ENCODE peak calls at places on chromosomes 12 and 14, in four cellular contexts. H is epithelial cell of esophagus, A is A549, V is NB4. L is an unnamed sample.

GRCh38 chr14:62819931-62820330 is 225.3 kb downstream of the KCNH5 start:
- DNase-seq in V (peak; percentile 1), A (no peak), H (no peak), L (no peak)

GRCh38 chr14:76320975-76321374 is 55.0 kb upstream of the ESRRB start:
- DNase-seq in H (no peak), A (no peak), V (no peak), L (no peak)

GRCh38 chr12:116497051-116497529 is 62.1 kb upstream of the MAP1LC3B2 start:
- DNase-seq in V (no peak), H (peak; percentile 75), A (no peak), L (no peak)

GRCh38 chr14:105890474-105891220 is 364.3 kb downstream of the TMEM121 start:
- DNase-seq in A (no peak), H (no peak), V (no peak), L (no peak)

GRCh38 chr14:104151028-104151385 is 12.6 kb downstream of the KIF26A start:
- DNase-seq in H (no peak), A (no peak), V (no peak), L (no peak)

GRCh38 chr14:102233081-102233480 is 71.9 kb downstream of the MOK start:
- DNase-seq in A (no peak), V (no peak), H (no peak), L (no peak)

GRCh38 chr14:20327005-20327869 is 5.8 kb downstream of the CCNB1IP1 start:
- DNase-seq in A (peak; percentile 74), V (peak; percentile 76), H (peak; percentile 71), L (peak; percentile 81)

GRCh38 chr12:84134797-84135366 is 777.7 kb downstream of the SLC6A15 start:
- DNase-seq in H (peak; percentile 56), A (no peak), V (no peak), L (no peak)

GRCh38 chr12:45726594-45727300 is 2.8 kb upstream of the ARID2 start:
- DNase-seq in V (peak; percentile 58), A (peak; percentile 31), H (peak; percentile 48), L (peak; percentile 58)

GRCh38 chr12:26124491-26125450 is at the start of gene BHLHE41:
- DNase-seq in A (no peak), V (peak; percentile 79), H (peak; percentile 20), L (peak; percentile 14)

GRCh38 chr14:41167040-41167439 is 439.6 kb upstream of the LRFN5 start:
- DNase-seq in H (no peak), A (no peak), V (no peak), L (no peak)

GRCh38 chr12:123278150-123278627 is 6.5 kb upstream of the CDK2AP1 start:
- DNase-seq in V (peak; percentile 41), H (no peak), A (no peak), L (no peak)

GRCh38 chr12:65728913-65729793 is 95.1 kb upstream of the HMGA2 start:
- DNase-seq in V (no peak), A (no peak), H (peak; percentile 58), L (peak; percentile 41)
- H3K4me3 ChIP-seq in V (no peak overlapping the region), A (no peak overlapping the region), H (peak overlapping the region; percentile 54), L (peak overlapping the region; percentile 23)

DNA sequence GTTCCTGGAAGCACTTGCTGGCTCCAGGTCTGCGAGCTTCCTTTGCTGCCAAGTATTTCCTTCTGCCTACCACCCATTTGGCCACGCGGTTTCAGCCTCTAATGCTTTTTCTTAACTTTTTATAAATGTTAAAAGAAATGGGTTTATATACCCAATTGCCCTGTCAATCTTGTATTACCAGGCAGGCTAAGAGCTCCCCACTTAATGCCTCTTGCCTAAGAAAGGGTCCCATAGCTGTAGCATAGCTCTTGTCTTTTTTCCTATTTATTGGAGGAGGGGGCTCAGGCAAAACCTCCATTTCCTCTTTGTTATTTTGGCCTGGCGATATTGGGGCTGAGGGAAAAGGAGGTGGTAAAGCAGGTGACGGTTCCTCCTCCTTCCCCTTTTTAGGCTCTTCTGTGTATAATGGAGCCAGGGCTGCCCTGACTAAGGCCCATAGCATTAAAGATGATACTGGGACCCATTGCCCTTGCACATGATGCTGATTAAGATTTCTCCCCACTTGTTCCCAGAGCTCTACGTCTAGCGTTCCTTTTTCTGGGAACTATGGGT is 21.6 kb upstream of the BLTP3B start:
- DNase-seq in H (no peak), V (peak; percentile 42), A (no peak), L (no peak)
- H3K4me3 ChIP-seq in H (no peak overlapping the region), V (peak overlapping the region; percentile 30), A (peak overlapping the region; percentile 44), L (peak overlapping the region; percentile 15)

DNA sequence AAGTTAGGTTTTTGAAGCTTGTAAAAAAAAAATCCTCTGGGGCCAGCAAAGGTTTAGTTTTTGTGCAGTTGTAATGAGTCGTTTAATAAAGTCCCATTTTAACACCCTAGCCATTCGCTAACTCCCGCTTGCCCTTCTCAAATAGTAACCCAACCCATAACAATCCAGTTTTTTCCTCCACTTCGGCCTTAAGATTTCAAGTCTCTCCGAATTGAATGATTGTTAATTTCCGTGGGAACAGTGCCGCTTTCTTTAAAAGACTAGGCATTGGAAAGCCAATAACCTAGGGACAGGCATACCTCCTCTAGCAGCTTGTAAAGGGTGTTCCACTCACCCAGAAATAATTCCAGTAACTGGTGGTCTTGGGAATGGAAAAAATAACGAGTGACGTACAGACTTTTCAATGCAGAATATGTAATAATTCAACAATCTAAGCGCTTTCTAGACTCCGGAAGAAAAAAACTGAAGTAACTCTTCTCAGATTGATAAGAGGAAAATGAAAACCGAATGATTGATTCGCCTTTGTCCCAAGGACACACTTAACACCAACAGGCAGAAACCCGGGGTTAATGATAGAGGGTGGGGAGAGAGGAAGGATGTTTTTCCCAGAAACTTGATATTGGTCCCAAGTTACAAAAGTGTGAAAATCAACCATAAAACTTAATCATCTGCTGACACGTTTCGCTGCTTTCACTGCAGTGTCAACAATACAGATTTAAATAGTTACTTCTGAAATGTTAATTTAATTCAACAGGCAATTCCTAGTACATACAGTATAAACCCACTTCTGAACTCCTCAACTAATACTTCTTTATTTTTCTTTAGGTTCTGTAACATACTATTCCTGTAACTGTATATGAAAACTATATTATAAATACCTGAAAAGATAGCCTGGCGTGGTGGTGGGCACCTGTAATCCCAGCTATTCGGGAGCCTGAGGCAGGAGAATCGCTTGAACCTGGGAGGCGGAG is 1.0 kb upstream of the SINHCAF start:
- DNase-seq in V (no peak), A (no peak), H (no peak), L (no peak)
- H3K4me3 ChIP-seq in V (peak overlapping the region; percentile 70), A (peak overlapping the region; percentile 86), H (peak overlapping the region; percentile 97), L (peak overlapping the region; percentile 87)

GRCh38 chr12:130872179-130873096 is 572 bp downstream of the RAN start:
- DNase-seq in A (peak; percentile 46), H (peak; percentile 36), V (peak; percentile 56), L (peak; percentile 43)

GRCh38 chr12:130871286-130872178 is at the start of gene RAN:
- DNase-seq in H (peak; percentile 95), V (peak; percentile 97), A (peak; percentile 97), L (peak; percentile 93)

GRCh38 chr12:130873106-130873795 is 1.4 kb downstream of the RAN start:
- DNase-seq in A (no peak), H (peak; percentile 39), V (no peak), L (no peak)

GRCh38 chr12:130868412-130868811 is 3.5 kb upstream of the RAN start:
- DNase-seq in V (no peak), H (no peak), A (no peak), L (no peak)

GRCh38 chr12:130870442-130871285 is 1.2 kb upstream of the RAN start:
- DNase-seq in H (peak; percentile 95), A (peak; percentile 98), V (peak; percentile 99), L (peak; percentile 85)
- H3K4me3 ChIP-seq in H (peak overlapping the region; percentile 55), A (peak overlapping the region; percentile 98), V (peak overlapping the region; percentile 75), L (peak overlapping the region; percentile 37)